ENCODE peak calls at places on chromosomes 4 and X, in six cellular contexts. O is ecto neural progenitor cell, J is AG09309, Q is T1000, H is cardiac fibroblast, L is activated T-cell treated with anti-CD3 and anti-CD28 coated beads for 48 hours. T is an unnamed sample.

GRCh38 chrX:39900788-39901170 is 197.0 kb downstream of the BCOR start:
- DNase-seq in O (peak), J (no peak), Q (no peak), H (peak), L (no peak), T (no peak)

GRCh38 chr4:67456577-67457196 is 88.6 kb downstream of the CENPC start:
- DNase-seq in O (no peak), J (no peak), Q (no peak), H (peak), L (no peak), T (no peak)

GRCh38 chrX:18424482-18425198 is 768 bp upstream of the CDKL5 start:
- DNase-seq in O (peak), J (no peak), Q (peak), H (peak), L (peak), T (no peak)

GRCh38 chr4:140326395-140326993 is 47.0 kb upstream of the SCOC start:
- DNase-seq in O (no peak), J (no peak), Q (no peak), H (peak), L (no peak), T (no peak)

GRCh38 chr4:82601242-82602015 is 39.6 kb upstream of the TMEM150C start:
- DNase-seq in O (no peak), J (no peak), Q (no peak), H (peak), L (no peak), T (no peak)

GRCh38 chrX:150990910-150991309 is 7.8 kb downstream of the HMGB3 start:
- DNase-seq in O (no peak), J (no peak), Q (no peak), H (no peak), L (no peak), T (no peak)

GRCh38 chrX:12790878-12791252 is 347 bp upstream of the PRPS2 start:
- DNase-seq in O (no peak), J (no peak), Q (no peak), H (no peak), L (no peak), T (no peak)

GRCh38 chrX:117689956-117690355 is 426.7 kb downstream of the KLHL13 start:
- DNase-seq in O (no peak), J (no peak), Q (no peak), H (no peak), L (no peak), T (no peak)

GRCh38 chr4:40800064-40800463 is 50.3 kb downstream of the NSUN7 start:
- DNase-seq in O (no peak), J (no peak), Q (no peak), H (no peak), L (no peak), T (no peak)

GRCh38 chr4:53100801-53101581 is 238.9 kb downstream of the RASL11B start:
- DNase-seq in O (no peak), J (peak), Q (no peak), H (peak), L (no peak), T (no peak)

GRCh38 chrX:101530944-101531343 is 19.4 kb upstream of the ARMCX1 start:
- DNase-seq in O (no peak), J (no peak), Q (no peak), H (peak), L (no peak), T (no peak)

GRCh38 chrX:530726-531610 is 99.6 kb upstream of the SHOX start:
- DNase-seq in O (no peak), J (no peak), Q (no peak), H (no peak), L (no peak), T (no peak)

GRCh38 chr4:163554870-163555465 is 60.5 kb downstream of the TMA16 start:
- DNase-seq in O (no peak), J (no peak), Q (no peak), H (peak), L (no peak), T (no peak)

GRCh38 chr4:146165840-146166239 is 9.7 kb upstream of the LSM6 start:
- DNase-seq in O (no peak), J (peak), Q (no peak), H (peak), L (no peak), T (no peak)

GRCh38 chrX:132831336-132831973 is 127.0 kb downstream of the HS6ST2 start:
- DNase-seq in O (no peak), J (no peak), Q (no peak), H (no peak), L (no peak), T (no peak)

GRCh38 chrX:41722816-41723215 is 1.2 kb upstream of the GPR82 start:
- DNase-seq in O (no peak), J (no peak), Q (no peak), H (peak), L (no peak), T (no peak)

GRCh38 chr4:41015031-41015675 is 199.2 kb downstream of the APBB2 start:
- DNase-seq in O (no peak), J (no peak), Q (no peak), H (no peak), L (no peak), T (no peak)

GRCh38 chr4:171676555-171677215 is 136.5 kb upstream of the GALNTL6 start:
- DNase-seq in O (no peak), J (no peak), Q (no peak), H (no peak), L (no peak), T (no peak)